ENCODE peak calls at places on chromosomes 13 and 19, in eight cellular contexts. W is dermis blood vessel endothelial cell; M is MV-4-11; T is nephron progenitor cell; V is effector CD4-positive, alpha-beta T cell; N is BJ; O is stimulated activated CD4-positive, alpha-beta T cell treated with anti-CD3 and anti-CD28 coated beads, Interleukin-15, amount 100 ng/mL, for 24 hours; G is omental fat pad. A is an unnamed sample.

GRCh38 chr19:52533901-52534300 is 6.4 kb downstream of the ZNF808 start:
- DNase-seq in W (no peak), M (peak; percentile 85), T (no peak), V (no peak), N (no peak), O (no peak), G (no peak), A (no peak)

GRCh38 chr19:1172353-1173159 is 1.5 kb downstream of the SBNO2 start:
- DNase-seq in W (peak; percentile 57), M (no peak), T (peak; percentile 39), V (no peak), N (no peak), O (no peak), G (no peak), A (peak; percentile 50)

GRCh38 chr13:111914241-111915103 is 152.5 kb upstream of the SOX1 start:
- DNase-seq in W (no peak), M (no peak), T (no peak), V (no peak), N (no peak), O (no peak), G (no peak), A (no peak)

GRCh38 chr19:7679017-7679720 is 1.5 kb upstream of the TRAPPC5 start:
- DNase-seq in W (peak; percentile 38), M (peak; percentile 85), T (no peak), V (peak; percentile 60), N (no peak), O (peak; percentile 77), G (no peak), A (peak; percentile 73)

GRCh38 chr19:35556846-35557538 is 6.5 kb downstream of the ATP4A start:
- DNase-seq in W (no peak), M (no peak), T (no peak), V (no peak), N (no peak), O (no peak), G (no peak), A (no peak)

GRCh38 chr13:45341799-45342584 is 1.0 kb upstream of the TPT1 start:
- DNase-seq in W (peak; percentile 51), M (peak; percentile 59), T (no peak), V (no peak), N (no peak), O (no peak), G (no peak), A (no peak)

GRCh38 chr13:42274386-42275097 is 2.6 kb downstream of the AKAP11 start:
- DNase-seq in W (no peak), M (no peak), T (no peak), V (no peak), N (no peak), O (no peak), G (no peak), A (peak; percentile 52)

GRCh38 chr13:111594606-111595005 is 274.2 kb downstream of the TEX29 start:
- DNase-seq in W (no peak), M (no peak), T (no peak), V (no peak), N (no peak), O (no peak), G (no peak), A (no peak)

GRCh38 chr13:28322256-28322895 is 172.6 kb downstream of the FLT1 start:
- DNase-seq in W (peak; percentile 32), M (no peak), T (no peak), V (no peak), N (peak; percentile 88), O (no peak), G (no peak), A (no peak)

GRCh38 chr19:31171936-31172335 is 177.3 kb downstream of the TSHZ3 start:
- DNase-seq in W (no peak), M (no peak), T (no peak), V (no peak), N (no peak), O (no peak), G (no peak), A (no peak)

GRCh38 chr19:34273121-34273845 is 18.9 kb downstream of the GARRE1 start:
- DNase-seq in W (no peak), M (no peak), T (no peak), V (no peak), N (no peak), O (no peak), G (no peak), A (no peak)

GRCh38 chr13:111122056-111122455 is 6.9 kb downstream of the ARHGEF7 start:
- DNase-seq in W (no peak), M (no peak), T (peak; percentile 58), V (no peak), N (no peak), O (no peak), G (no peak), A (peak; percentile 23)

GRCh38 chr13:98482476-98483444 is 94.1 kb downstream of the STK24 start:
- DNase-seq in W (no peak), M (peak; percentile 54), T (no peak), V (no peak), N (no peak), O (no peak), G (no peak), A (no peak)

GRCh38 chr13:46380242-46380641 is 6.8 kb downstream of the RUBCNL start:
- DNase-seq in W (no peak), M (no peak), T (no peak), V (no peak), N (no peak), O (no peak), G (no peak), A (no peak)

GRCh38 chr19:42191855-42192254 is 25.6 kb downstream of the DEDD2 start:
- DNase-seq in W (no peak), M (peak; percentile 50), T (no peak), V (no peak), N (no peak), O (peak; percentile 53), G (no peak), A (no peak)

GRCh38 chr19:40305403-40305802 is 20.3 kb upstream of the AKT2 start:
- DNase-seq in W (peak; percentile 94), M (peak; percentile 88), T (peak; percentile 83), V (peak; percentile 64), N (peak; percentile 26), O (peak; percentile 84), G (no peak), A (peak; percentile 78)

GRCh38 chr13:43390101-43390500 is 366.7 kb downstream of the DNAJC15 start:
- DNase-seq in W (no peak), M (no peak), T (no peak), V (no peak), N (no peak), O (no peak), G (no peak), A (no peak)

GRCh38 chr13:95181586-95181985 is 119.7 kb downstream of the ABCC4 start:
- DNase-seq in W (no peak), M (no peak), T (no peak), V (no peak), N (no peak), O (no peak), G (no peak), A (no peak)

GRCh38 chr19:30202060-30202600 is 170.1 kb upstream of the ZNF536 start:
- DNase-seq in W (no peak), M (no peak), T (no peak), V (no peak), N (no peak), O (no peak), G (no peak), A (no peak)

GRCh38 chr19:11480081-11480926 is 542 bp downstream of the ELAVL3 start:
- DNase-seq in W (no peak), M (no peak), T (no peak), V (no peak), N (no peak), O (no peak), G (no peak), A (no peak)

GRCh38 chr19:347946-348861 is 3.6 kb upstream of the MIER2 start:
- DNase-seq in W (peak; percentile 90), M (no peak), T (no peak), V (no peak), N (no peak), O (no peak), G (no peak), A (no peak)

GRCh38 chr19:18366027-18366435 is 19.9 kb upstream of the GDF15 start:
- DNase-seq in W (peak; percentile 69), M (peak; percentile 69), T (no peak), V (no peak), N (no peak), O (no peak), G (no peak), A (no peak)

GRCh38 chr13:97142452-97142851 is 79.7 kb upstream of the MBNL2 start:
- DNase-seq in W (peak; percentile 49), M (no peak), T (no peak), V (no peak), N (no peak), O (no peak), G (no peak), A (peak; percentile 4)

GRCh38 chr19:17330546-17331253 is 4.0 kb downstream of the ANO8 start:
- DNase-seq in W (no peak), M (no peak), T (no peak), V (no peak), N (no peak), O (no peak), G (no peak), A (no peak)

GRCh38 chr19:16369306-16369663 is 44.7 kb downstream of the KLF2 start:
- DNase-seq in W (no peak), M (no peak), T (no peak), V (no peak), N (no peak), O (no peak), G (no peak), A (no peak)

GRCh38 chr19:45336696-45337251 is 3.8 kb upstream of the KLC3 start:
- DNase-seq in W (no peak), M (no peak), T (no peak), V (no peak), N (no peak), O (no peak), G (no peak), A (no peak)

GRCh38 chr13:31032574-31033095 is 100.2 kb downstream of the TEX26 start:
- DNase-seq in W (no peak), M (no peak), T (no peak), V (no peak), N (no peak), O (no peak), G (no peak), A (no peak)

GRCh38 chr13:106061781-106062180 is 473.7 kb downstream of the EFNB2 start:
- DNase-seq in W (no peak), M (no peak), T (no peak), V (no peak), N (no peak), O (no peak), G (no peak), A (no peak)

GRCh38 chr13:51026016-51026415 is 85.1 kb downstream of the C13orf42 start:
- DNase-seq in W (no peak), M (no peak), T (no peak), V (no peak), N (no peak), O (no peak), G (no peak), A (no peak)

GRCh38 chr19:10408511-10409291 is 5.4 kb upstream of the CDC37 start:
- DNase-seq in W (no peak), M (peak; percentile 98), T (no peak), V (no peak), N (no peak), O (peak; percentile 80), G (no peak), A (no peak)